ENCODE peak calls at places on chromosome 15, in five cellular contexts. J is mesenchymal stem cell, B is aorta, O is body of pancreas, P is psoas muscle. G is an unnamed sample.

GRCh38 chr15:74795961-74796625 is 14.2 kb downstream of the CSK start:
- DNase-seq in B (no peak), J (no peak), O (no peak), P (no peak), G (no peak)

GRCh38 chr15:65020419-65020818 is 9.0 kb downstream of the MTFMT start:
- DNase-seq in P (no peak), J (no peak), O (no peak), B (no peak), G (no peak)

GRCh38 chr15:52493968-52494367 is 34.7 kb downstream of the MYO5A start:
- DNase-seq in O (no peak), P (no peak), B (no peak), J (no peak), G (no peak)

GRCh38 chr15:85752591-85752990 is 42.1 kb downstream of the KLHL25 start:
- DNase-seq in B (peak; percentile 67), J (no peak), O (peak; percentile 92), P (no peak), G (no peak)

GRCh38 chr15:62264196-62264595 is 99.1 kb upstream of the C2CD4B start:
- DNase-seq in P (no peak), B (no peak), J (no peak), O (no peak), G (no peak)

GRCh38 chr15:47027322-47027946 is 689.9 kb upstream of the SEMA6D start:
- DNase-seq in O (no peak), P (no peak), J (peak; percentile 6), B (no peak), G (no peak)

GRCh38 chr15:42373274-42373673 is 14.0 kb downstream of the CAPN3 start:
- DNase-seq in B (no peak), O (peak; percentile 23), P (peak; percentile 57), J (no peak), G (no peak)

GRCh38 chr15:78244101-78244500 is 9.7 kb upstream of the ACSBG1 start:
- DNase-seq in P (no peak), O (no peak), B (peak; percentile 61), J (no peak), G (no peak)

GRCh38 chr15:64693134-64693533 is 82.3 kb downstream of the RBPMS2 start:
- DNase-seq in O (peak; percentile 56), P (peak; percentile 59), J (peak; percentile 96), B (peak; percentile 83), G (peak; percentile 83)

GRCh38 chr15:63475670-63476069 is 28.7 kb upstream of the USP3 start:
- DNase-seq in O (no peak), P (no peak), J (no peak), B (no peak), G (no peak)

GRCh38 chr15:49769225-49769624 is 148.4 kb downstream of the DTWD1 start:
- DNase-seq in P (no peak), O (no peak), J (no peak), B (no peak), G (no peak)

GRCh38 chr15:88650556-88650955 is 11.7 kb downstream of the ISG20 start:
- DNase-seq in O (no peak), P (no peak), J (no peak), B (no peak), G (no peak)

GRCh38 chr15:23038741-23039150 is 623 bp downstream of the TUBGCP5 start:
- DNase-seq in B (no peak), P (no peak), J (peak; percentile 75), O (peak; percentile 39), G (peak; percentile 29)

GRCh38 chr15:99154271-99154670 is 49.4 kb downstream of the SYNM start:
- DNase-seq in J (no peak), O (no peak), P (no peak), B (no peak), G (no peak)

GRCh38 chr15:100721758-100722550 is 119.6 kb downstream of the ASB7 start:
- DNase-seq in J (peak; percentile 100), P (peak; percentile 73), O (peak; percentile 68), B (peak; percentile 80), G (peak; percentile 99)

GRCh38 chr15:88621789-88622604 is 857 bp downstream of the AEN start:
- DNase-seq in J (peak; percentile 61), B (peak; percentile 56), P (no peak), O (no peak), G (peak; percentile 48)

GRCh38 chr15:74339371-74339770 is 28.1 kb downstream of the CYP11A1 start:
- DNase-seq in O (no peak), P (no peak), J (no peak), B (no peak), G (no peak)

GRCh38 chr15:80242132-80242769 is 9.8 kb downstream of the CTXND1 start:
- DNase-seq in O (peak; percentile 27), P (no peak), B (no peak), J (peak; percentile 11), G (no peak)

GRCh38 chr15:78315686-78316085 is 16.3 kb upstream of the SKIC8 start:
- DNase-seq in P (no peak), O (no peak), J (no peak), B (no peak), G (no peak)

GRCh38 chr15:32122013-32122412 is 91.7 kb downstream of the CHRNA7 start:
- DNase-seq in J (no peak), B (no peak), P (no peak), O (no peak), G (no peak)

GRCh38 chr15:31489801-31490646 is 163.4 kb downstream of the KLF13 start:
- DNase-seq in P (no peak), O (peak; percentile 57), J (peak; percentile 64), B (no peak), G (peak; percentile 37)

GRCh38 chr15:80568876-80569605 is 126.1 kb upstream of the ABHD17C start:
- DNase-seq in P (no peak), O (no peak), B (no peak), J (no peak), G (no peak)

GRCh38 chr15:95946241-95946640 is 384.3 kb upstream of the NR2F2 start:
- DNase-seq in O (no peak), P (no peak), B (no peak), J (no peak), G (no peak)

GRCh38 chr15:100725121-100726069 is 123.0 kb downstream of the ASB7 start:
- DNase-seq in O (no peak), J (peak; percentile 81), B (peak; percentile 58), P (no peak), G (peak; percentile 72)

GRCh38 chr15:88331291-88331690 is 74.8 kb upstream of the NTRK3 start:
- DNase-seq in P (peak; percentile 27), B (no peak), O (peak; percentile 23), J (no peak), G (peak; percentile 7)

GRCh38 chr15:46304320-46304719 is 669.5 kb downstream of the SQOR start:
- DNase-seq in P (no peak), B (no peak), O (peak; percentile 29), J (peak; percentile 16), G (no peak)

GRCh38 chr15:58213587-58214360 is 75.6 kb downstream of the AQP9 start:
- DNase-seq in P (no peak), O (no peak), B (no peak), J (no peak), G (no peak)

GRCh38 chr15:99720533-99720932 is 12.7 kb downstream of the LYSMD4 start:
- DNase-seq in J (no peak), B (no peak), P (no peak), O (no peak), G (no peak)

GRCh38 chr15:91476861-91477260 is 376.6 kb upstream of the SLCO3A1 start:
- DNase-seq in P (no peak), B (no peak), J (no peak), O (no peak), G (no peak)

GRCh38 chr15:31867536-31868442 is 162.5 kb upstream of the CHRNA7 start:
- DNase-seq in O (peak; percentile 68), B (no peak), P (peak; percentile 34), J (peak; percentile 13), G (peak; percentile 4)

GRCh38 chr15:59995568-59996349 is 8.4 kb upstream of the FOXB1 start:
- DNase-seq in J (no peak), B (no peak), O (no peak), P (no peak), G (no peak)

GRCh38 chr15:59993041-59993750 is 10.9 kb upstream of the FOXB1 start:
- DNase-seq in J (no peak), B (peak; percentile 71), P (no peak), O (no peak), G (no peak)

GRCh38 chr15:59991919-59992318 is 12.2 kb upstream of the FOXB1 start:
- DNase-seq in O (no peak), P (no peak), J (no peak), B (no peak), G (no peak)

GRCh38 chr15:59994855-59995557 is 9.1 kb upstream of the FOXB1 start:
- DNase-seq in B (no peak), J (no peak), P (no peak), O (no peak), G (no peak)

GRCh38 chr15:59993950-59994401 is 10.1 kb upstream of the FOXB1 start:
- DNase-seq in O (no peak), J (no peak), P (no peak), B (peak; percentile 50), G (no peak)
- H3K27me3 ChIP-seq in O (peaks cover 4% of the 10 kb centered on the region), J (peaks cover 95% of the 10 kb centered on the region), P (peaks cover 39% of the 10 kb centered on the region), B (no peaks in the 10 kb centered on the region), G (peaks cover 83% of the 10 kb centered on the region)

DNA sequence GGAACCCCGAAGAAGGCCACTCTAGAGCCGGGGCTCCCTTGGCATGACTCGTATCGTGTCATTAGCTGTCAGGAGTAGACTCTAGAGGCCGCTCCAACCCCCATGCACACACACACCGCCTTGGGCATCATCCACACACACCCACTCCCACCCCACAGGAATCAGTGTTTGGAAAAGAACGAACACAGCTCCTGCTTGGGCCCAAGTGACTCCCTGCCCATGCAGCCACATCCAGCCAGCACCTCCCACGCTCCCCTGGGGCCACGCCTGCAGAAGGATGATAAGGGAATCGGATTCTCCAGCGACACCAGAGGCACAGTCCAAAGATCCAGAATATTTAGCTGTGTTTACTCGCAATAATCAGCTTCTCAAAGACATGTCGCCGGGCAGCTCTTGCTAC is 221.7 kb downstream of the TLE3 start:
- DNase-seq in B (no peak), P (no peak), J (no peak), O (no peak), G (no peak)
- H3K36me3 ChIP-seq in B (no peaks in the 10 kb centered on the region), P (no peaks in the 10 kb centered on the region), J (no peaks in the 10 kb centered on the region), O (no peaks in the 10 kb centered on the region), G (no peaks in the 10 kb centered on the region)

DNA sequence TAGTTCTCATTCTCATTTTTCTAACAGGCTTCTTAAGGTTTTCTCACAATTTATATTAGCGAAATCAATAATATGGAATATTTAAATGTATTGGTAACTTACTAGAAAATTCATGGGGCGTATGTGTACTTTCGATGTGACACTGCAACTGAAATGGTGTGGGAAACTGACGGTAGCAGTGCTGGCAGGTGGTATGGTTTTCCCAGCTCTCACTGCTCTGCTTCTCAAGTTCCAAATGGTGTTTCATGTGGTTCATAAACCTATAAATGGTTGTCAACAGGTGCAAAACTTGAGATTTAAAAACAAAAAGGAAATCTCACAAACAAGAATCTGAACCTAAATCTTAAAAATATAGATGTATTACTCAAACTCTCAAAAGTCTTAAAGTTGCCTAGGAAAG is 54.7 kb downstream of the ZNF280D start:
- DNase-seq in J (no peak), B (no peak), P (no peak), O (no peak), G (no peak)
- H3K27ac ChIP-seq in J (no peak overlapping the region), B (no peak overlapping the region), P (peak overlapping the region; percentile 72), O (no peak overlapping the region), G (no peak overlapping the region)

DNA sequence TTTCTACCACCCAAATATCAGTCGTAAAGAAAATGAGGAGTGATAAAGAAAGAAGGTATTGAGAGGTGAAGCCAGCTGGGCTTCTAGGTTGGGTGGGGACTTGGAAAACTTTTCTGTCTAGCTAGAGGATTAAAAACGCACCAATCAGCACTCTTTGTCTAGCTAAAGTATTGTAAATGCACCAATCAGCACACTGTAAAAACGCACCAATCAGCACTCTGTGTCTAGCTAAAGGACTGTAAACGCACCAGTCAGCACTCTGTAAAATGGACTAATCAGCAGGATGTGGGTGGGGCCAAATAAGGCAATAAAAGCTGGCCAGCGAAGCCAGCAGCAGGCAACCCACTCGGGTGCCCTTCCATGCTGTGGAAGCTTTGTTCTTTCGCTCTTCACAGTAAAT is 13.0 kb upstream of the IQGAP1 start:
- DNase-seq in P (no peak), O (no peak), J (no peak), B (no peak), G (no peak)
- H3K27me3 ChIP-seq in P (no peaks in the 10 kb centered on the region), O (no peaks in the 10 kb centered on the region), J (no peaks in the 10 kb centered on the region), B (no peaks in the 10 kb centered on the region), G (no peaks in the 10 kb centered on the region)